ENCODE peak calls at places on chromosomes 13 and 19, in five cellular contexts. Y is ELF-1; G is stimulated activated CD4-positive, alpha-beta T cell treated with anti-CD3 and anti-CD28 coated beads, Interleukin-4, amount 100 ng/mL, for 1 hour; E is stimulated activated CD8-positive, alpha-beta memory T cell treated with anti-CD3 and anti-CD28 coated beads, Interleukin-2, amount 100 ng/mL, for 1 hour; F is HTR-8/SVneo. V is an unnamed sample.

GRCh38 chr13:107650081-107650701 is 565.1 kb downstream of the LIG4 start:
- DNase-seq in Y (peak), E (no peak), F (peak), G (peak), V (no peak)

GRCh38 chr19:47156861-47157454 is 26.3 kb downstream of the SAE1 start:
- DNase-seq in F (no peak), Y (no peak), G (no peak), E (no peak), V (no peak)

GRCh38 chr13:52091473-52091872 is 37.4 kb downstream of the NEK5 start:
- DNase-seq in F (no peak), Y (no peak), E (no peak), G (no peak), V (no peak)

GRCh38 chr13:100175078-100175802 is 86.3 kb downstream of the PCCA start:
- DNase-seq in E (no peak), Y (no peak), F (no peak), G (no peak), V (no peak)

GRCh38 chr19:7415163-7415856 is 66.6 kb downstream of the ARHGEF18 start:
- DNase-seq in Y (no peak), F (no peak), G (no peak), E (no peak), V (no peak)

GRCh38 chr13:45918597-45918996 is 67.0 kb upstream of the SIAH3 start:
- DNase-seq in G (no peak), Y (no peak), E (no peak), F (no peak), V (no peak)

GRCh38 chr19:43576479-43576878 is 878 bp downstream of the PINLYP start:
- DNase-seq in Y (no peak), G (no peak), E (no peak), F (no peak), V (no peak)

GRCh38 chr13:21476893-21477472 is 17.9 kb upstream of the ZDHHC20 start:
- DNase-seq in F (peak), Y (peak), E (peak), G (peak), V (peak)

GRCh38 chr19:6433663-6434062 is at the start of gene SLC25A41:
- DNase-seq in F (no peak), Y (no peak), G (no peak), E (no peak), V (no peak)

GRCh38 chr13:45928196-45928595 is 76.6 kb upstream of the SIAH3 start:
- DNase-seq in Y (no peak), G (no peak), E (no peak), F (no peak), V (no peak)

GRCh38 chr13:31274345-31274870 is 74.6 kb downstream of the B3GLCT start:
- DNase-seq in F (no peak), Y (no peak), G (no peak), E (no peak), V (no peak)

GRCh38 chr13:111876506-111876905 is 190.4 kb upstream of the SOX1 start:
- DNase-seq in F (no peak), Y (no peak), E (no peak), G (no peak), V (no peak)

GRCh38 chr13:59413121-59413520 is 750.6 kb downstream of the DIAPH3 start:
- DNase-seq in F (no peak), G (no peak), Y (no peak), E (no peak), V (no peak)

GRCh38 chr13:113960276-113960948 is 13.5 kb downstream of the C13orf46 start:
- DNase-seq in Y (no peak), G (no peak), F (no peak), E (no peak), V (no peak)

GRCh38 chr13:99505814-99506269 is 4.6 kb downstream of the TM9SF2 start:
- DNase-seq in F (no peak), Y (no peak), G (no peak), E (no peak), V (no peak)

GRCh38 chr19:43639507-43640423 is at the start of gene CADM4:
- DNase-seq in Y (no peak), G (peak), F (peak), E (no peak), V (peak)

V was measured in T follicular helper cell.